ENCODE peak calls at places on chromosomes 7 and 10, in ten cellular contexts. One of them, this sample, is unnamed.

GRCh38 chr7:74410772-74411171 is 42.9 kb upstream of the GTF2IRD1 start:
- DNase-seq in NCI-H2081: no peak
- DNase-seq in NK-92 treated with Interleukin-12 subunit alpha and Interleukin-12 subunit beta, amount 100 ng/mL, for 24 hours: no peak
- DNase-seq in stimulated activated CD4-positive, alpha-beta T cell treated with anti-CD3 and anti-CD28 coated beads, Interleukin-1b, Interleukin-23, amount 100 ng/mL, for 24 hours: no peak
- DNase-seq in SK-N-DZ: no peak
- DNase-seq in HEK293T: no peak
- DNase-seq in GOT3: no peak
- DNase-seq in AG09309: no peak
- DNase-seq in astrocyte of the cerebellum: no peak
- DNase-seq in stimulated activated CD8-positive, alpha-beta memory T cell treated with anti-CD3 and anti-CD28 coated beads, Interleukin-4, amount 100 ng/mL, for 24 hours: no peak
- DNase-seq in this sample: no peak

GRCh38 chr10:80515511-80515910 is 22.2 kb upstream of the SH2D4B start:
- DNase-seq in NCI-H2081: no peak
- DNase-seq in NK-92 treated with Interleukin-12 subunit alpha and Interleukin-12 subunit beta, amount 100 ng/mL, for 24 hours: no peak
- DNase-seq in stimulated activated CD4-positive, alpha-beta T cell treated with anti-CD3 and anti-CD28 coated beads, Interleukin-1b, Interleukin-23, amount 100 ng/mL, for 24 hours: no peak
- DNase-seq in SK-N-DZ: no peak
- DNase-seq in HEK293T: no peak
- DNase-seq in GOT3: no peak
- DNase-seq in AG09309: no peak
- DNase-seq in astrocyte of the cerebellum: no peak
- DNase-seq in stimulated activated CD8-positive, alpha-beta memory T cell treated with anti-CD3 and anti-CD28 coated beads, Interleukin-4, amount 100 ng/mL, for 24 hours: no peak
- DNase-seq in this sample: no peak

GRCh38 chr7:133121175-133121844 is 39.4 kb upstream of the CHCHD3 start:
- DNase-seq in NCI-H2081: no peak
- DNase-seq in NK-92 treated with Interleukin-12 subunit alpha and Interleukin-12 subunit beta, amount 100 ng/mL, for 24 hours: no peak
- DNase-seq in stimulated activated CD4-positive, alpha-beta T cell treated with anti-CD3 and anti-CD28 coated beads, Interleukin-1b, Interleukin-23, amount 100 ng/mL, for 24 hours: no peak
- DNase-seq in SK-N-DZ: peak
- DNase-seq in HEK293T: no peak
- DNase-seq in GOT3: no peak
- DNase-seq in AG09309: no peak
- DNase-seq in astrocyte of the cerebellum: no peak
- DNase-seq in stimulated activated CD8-positive, alpha-beta memory T cell treated with anti-CD3 and anti-CD28 coated beads, Interleukin-4, amount 100 ng/mL, for 24 hours: no peak
- DNase-seq in this sample: no peak

GRCh38 chr7:74461970-74462706 is 8.4 kb downstream of the GTF2IRD1 start:
- DNase-seq in NCI-H2081: no peak
- DNase-seq in NK-92 treated with Interleukin-12 subunit alpha and Interleukin-12 subunit beta, amount 100 ng/mL, for 24 hours: no peak
- DNase-seq in stimulated activated CD4-positive, alpha-beta T cell treated with anti-CD3 and anti-CD28 coated beads, Interleukin-1b, Interleukin-23, amount 100 ng/mL, for 24 hours: no peak
- DNase-seq in SK-N-DZ: no peak
- DNase-seq in HEK293T: no peak
- DNase-seq in GOT3: no peak
- DNase-seq in AG09309: no peak
- DNase-seq in astrocyte of the cerebellum: no peak
- DNase-seq in stimulated activated CD8-positive, alpha-beta memory T cell treated with anti-CD3 and anti-CD28 coated beads, Interleukin-4, amount 100 ng/mL, for 24 hours: no peak
- DNase-seq in this sample: no peak

GRCh38 chr10:7161484-7162283 is 249.2 kb downstream of the SFMBT2 start:
- DNase-seq in NCI-H2081: no peak
- DNase-seq in NK-92 treated with Interleukin-12 subunit alpha and Interleukin-12 subunit beta, amount 100 ng/mL, for 24 hours: no peak
- DNase-seq in stimulated activated CD4-positive, alpha-beta T cell treated with anti-CD3 and anti-CD28 coated beads, Interleukin-1b, Interleukin-23, amount 100 ng/mL, for 24 hours: no peak
- DNase-seq in SK-N-DZ: no peak
- DNase-seq in HEK293T: no peak
- DNase-seq in GOT3: no peak
- DNase-seq in AG09309: no peak
- DNase-seq in astrocyte of the cerebellum: no peak
- DNase-seq in stimulated activated CD8-positive, alpha-beta memory T cell treated with anti-CD3 and anti-CD28 coated beads, Interleukin-4, amount 100 ng/mL, for 24 hours: no peak
- DNase-seq in this sample: peak

GRCh38 chr10:20521186-20521585 is 375.9 kb downstream of the NEBL start:
- DNase-seq in NCI-H2081: no peak
- DNase-seq in NK-92 treated with Interleukin-12 subunit alpha and Interleukin-12 subunit beta, amount 100 ng/mL, for 24 hours: no peak
- DNase-seq in stimulated activated CD4-positive, alpha-beta T cell treated with anti-CD3 and anti-CD28 coated beads, Interleukin-1b, Interleukin-23, amount 100 ng/mL, for 24 hours: no peak
- DNase-seq in SK-N-DZ: no peak
- DNase-seq in HEK293T: no peak
- DNase-seq in GOT3: no peak
- DNase-seq in AG09309: no peak
- DNase-seq in astrocyte of the cerebellum: no peak
- DNase-seq in stimulated activated CD8-positive, alpha-beta memory T cell treated with anti-CD3 and anti-CD28 coated beads, Interleukin-4, amount 100 ng/mL, for 24 hours: no peak
- DNase-seq in this sample: no peak

GRCh38 chr10:24811906-24812305 is 88.2 kb upstream of the ARHGAP21 start:
- DNase-seq in NCI-H2081: no peak
- DNase-seq in NK-92 treated with Interleukin-12 subunit alpha and Interleukin-12 subunit beta, amount 100 ng/mL, for 24 hours: no peak
- DNase-seq in stimulated activated CD4-positive, alpha-beta T cell treated with anti-CD3 and anti-CD28 coated beads, Interleukin-1b, Interleukin-23, amount 100 ng/mL, for 24 hours: no peak
- DNase-seq in SK-N-DZ: no peak
- DNase-seq in HEK293T: no peak
- DNase-seq in GOT3: no peak
- DNase-seq in AG09309: no peak
- DNase-seq in astrocyte of the cerebellum: no peak
- DNase-seq in stimulated activated CD8-positive, alpha-beta memory T cell treated with anti-CD3 and anti-CD28 coated beads, Interleukin-4, amount 100 ng/mL, for 24 hours: no peak
- DNase-seq in this sample: no peak

GRCh38 chr7:30920021-30920583 is 8.4 kb downstream of the AQP1 start:
- DNase-seq in NCI-H2081: peak
- DNase-seq in NK-92 treated with Interleukin-12 subunit alpha and Interleukin-12 subunit beta, amount 100 ng/mL, for 24 hours: no peak
- DNase-seq in stimulated activated CD4-positive, alpha-beta T cell treated with anti-CD3 and anti-CD28 coated beads, Interleukin-1b, Interleukin-23, amount 100 ng/mL, for 24 hours: no peak
- DNase-seq in SK-N-DZ: no peak
- DNase-seq in HEK293T: no peak
- DNase-seq in GOT3: no peak
- DNase-seq in AG09309: no peak
- DNase-seq in astrocyte of the cerebellum: no peak
- DNase-seq in stimulated activated CD8-positive, alpha-beta memory T cell treated with anti-CD3 and anti-CD28 coated beads, Interleukin-4, amount 100 ng/mL, for 24 hours: no peak
- DNase-seq in this sample: no peak